ENCODE peak calls at places on chromosomes 5 and 9, in six cellular contexts. One of them, this sample, is unnamed.

GRCh38 chr9:4433379-4433778 is 56.9 kb upstream of the SLC1A1 start:
- DNase-seq in PC-9: no peak
- DNase-seq in astrocyte of the cerebellum: no peak
- DNase-seq in mesenchymal stem cell: no peak
- DNase-seq in spleen: no peak
- DNase-seq in HL-60: no peak
- DNase-seq in this sample: no peak

GRCh38 chr5:153699035-153699434 is 208.6 kb downstream of the GRIA1 start:
- DNase-seq in PC-9: no peak
- DNase-seq in HL-60: no peak
- DNase-seq in spleen: no peak
- DNase-seq in astrocyte of the cerebellum: no peak
- DNase-seq in mesenchymal stem cell: no peak
- DNase-seq in this sample: no peak

GRCh38 chr5:169567079-169567478 is 16.5 kb upstream of the SPDL1 start:
- DNase-seq in mesenchymal stem cell: no peak
- DNase-seq in spleen: no peak
- DNase-seq in PC-9: no peak
- DNase-seq in astrocyte of the cerebellum: no peak
- DNase-seq in HL-60: no peak
- DNase-seq in this sample: peak; percentile 27

GRCh38 chr5:311963-312362 is 9.6 kb upstream of the AHRR start:
- DNase-seq in spleen: no peak
- DNase-seq in HL-60: no peak
- DNase-seq in astrocyte of the cerebellum: no peak
- DNase-seq in PC-9: no peak
- DNase-seq in mesenchymal stem cell: no peak
- DNase-seq in this sample: no peak

GRCh38 chr9:131500377-131500776 is 2.3 kb upstream of the POMT1 start:
- DNase-seq in mesenchymal stem cell: no peak
- DNase-seq in astrocyte of the cerebellum: no peak
- DNase-seq in PC-9: no peak
- DNase-seq in HL-60: no peak
- DNase-seq in spleen: no peak
- DNase-seq in this sample: no peak

GRCh38 chr5:124651663-124652513 is 94.6 kb downstream of the ZNF608 start:
- DNase-seq in spleen: peak; percentile 92
- DNase-seq in mesenchymal stem cell: peak; percentile 89
- DNase-seq in HL-60: no peak
- DNase-seq in astrocyte of the cerebellum: no peak
- DNase-seq in PC-9: peak; percentile 38
- DNase-seq in this sample: peak; percentile 85

GRCh38 chr9:70110194-70111041 is 66.8 kb downstream of the MAMDC2 start:
- DNase-seq in astrocyte of the cerebellum: no peak
- DNase-seq in HL-60: no peak
- DNase-seq in PC-9: no peak
- DNase-seq in mesenchymal stem cell: peak; percentile 38
- DNase-seq in spleen: no peak
- DNase-seq in this sample: no peak

GRCh38 chr5:156759156-156759555 is 90.9 kb upstream of the PPP1R2B start:
- DNase-seq in HL-60: no peak
- DNase-seq in astrocyte of the cerebellum: no peak
- DNase-seq in PC-9: no peak
- DNase-seq in spleen: no peak
- DNase-seq in mesenchymal stem cell: no peak
- DNase-seq in this sample: no peak

GRCh38 chr5:175696139-175696854 is 38.4 kb downstream of the HRH2 start:
- DNase-seq in mesenchymal stem cell: peak; percentile 26
- DNase-seq in PC-9: no peak
- DNase-seq in astrocyte of the cerebellum: no peak
- DNase-seq in spleen: peak; percentile 94
- DNase-seq in HL-60: peak; percentile 98
- DNase-seq in this sample: peak; percentile 41

DNA sequence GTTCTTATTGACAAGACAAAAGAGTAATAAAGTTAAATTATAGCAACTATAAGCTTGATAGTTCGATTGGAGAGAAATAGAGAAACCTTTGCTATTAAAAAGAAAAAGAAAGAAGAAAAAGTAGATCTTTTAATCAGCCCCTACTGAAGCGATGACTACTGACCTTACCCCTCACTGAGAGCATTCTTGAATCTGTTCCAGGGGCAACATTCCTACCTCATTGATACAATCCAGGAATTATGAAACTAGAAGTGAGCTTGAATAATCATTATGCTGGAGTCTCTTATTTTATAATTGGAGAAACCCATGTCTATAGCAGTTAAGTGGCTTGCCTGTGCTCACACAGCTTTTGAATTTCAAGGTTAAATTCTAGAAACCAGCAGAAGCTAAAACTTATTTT is 547.8 kb upstream of the WWC1 start:
- DNase-seq in mesenchymal stem cell: peak; percentile 48
- DNase-seq in HL-60: no peak
- DNase-seq in PC-9: peak; percentile 81
- DNase-seq in astrocyte of the cerebellum: peak; percentile 91
- DNase-seq in spleen: no peak
- DNase-seq in this sample: peak; percentile 21
- H3K4me3 ChIP-seq in mesenchymal stem cell: no peak overlapping the region
- H3K4me3 ChIP-seq in HL-60: no peak overlapping the region
- H3K4me3 ChIP-seq in PC-9: no peak overlapping the region
- H3K4me3 ChIP-seq in astrocyte of the cerebellum: no peak overlapping the region
- H3K4me3 ChIP-seq in spleen: no peak overlapping the region
- H3K4me3 ChIP-seq in this sample: no peak overlapping the region

GRCh38 chr5:141615991-141616715 is 2.6 kb downstream of the DIAPH1 start:
- DNase-seq in astrocyte of the cerebellum: no peak
- DNase-seq in mesenchymal stem cell: no peak
- DNase-seq in PC-9: no peak
- DNase-seq in spleen: no peak
- DNase-seq in HL-60: no peak
- DNase-seq in this sample: no peak

GRCh38 chr5:141617682-141618029 is 1.1 kb downstream of the DIAPH1 start:
- DNase-seq in HL-60: no peak
- DNase-seq in astrocyte of the cerebellum: no peak
- DNase-seq in mesenchymal stem cell: peak; percentile 44
- DNase-seq in spleen: no peak
- DNase-seq in PC-9: peak; percentile 44
- DNase-seq in this sample: peak; percentile 12

GRCh38 chr5:141618030-141618803 is 583 bp downstream of the DIAPH1 start:
- DNase-seq in astrocyte of the cerebellum: no peak
- DNase-seq in spleen: peak; percentile 83
- DNase-seq in HL-60: no peak
- DNase-seq in PC-9: peak; percentile 83
- DNase-seq in mesenchymal stem cell: peak; percentile 49
- DNase-seq in this sample: peak; percentile 93

GRCh38 chr5:141618804-141619554 is at the start of gene DIAPH1:
- DNase-seq in spleen: peak; percentile 100
- DNase-seq in mesenchymal stem cell: peak; percentile 96
- DNase-seq in astrocyte of the cerebellum: peak; percentile 88
- DNase-seq in PC-9: peak; percentile 88
- DNase-seq in HL-60: peak; percentile 96
- DNase-seq in this sample: peak; percentile 99

DNA sequence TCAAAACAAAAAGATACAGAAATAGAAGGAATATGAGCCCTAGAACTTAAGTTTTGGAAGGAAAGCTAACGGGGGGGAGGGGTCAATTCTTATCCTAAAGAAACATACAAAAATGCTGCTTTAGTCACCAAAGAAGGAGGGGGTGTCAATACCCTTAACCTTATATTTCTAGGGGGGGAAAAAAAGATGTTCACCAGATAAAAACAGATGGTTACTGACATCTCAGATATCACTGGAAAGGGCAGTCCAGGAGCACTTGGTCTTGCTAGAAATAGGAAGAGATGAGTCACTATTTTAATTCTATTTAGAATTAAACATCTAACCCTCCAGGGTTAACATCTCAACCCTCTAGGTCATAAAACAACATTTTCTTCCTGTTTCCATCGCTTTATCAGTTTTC is 1.7 kb downstream of the DIAPH1 start:
- DNase-seq in mesenchymal stem cell: peak; percentile 22
- DNase-seq in astrocyte of the cerebellum: no peak
- DNase-seq in HL-60: no peak
- DNase-seq in PC-9: no peak
- DNase-seq in spleen: no peak
- DNase-seq in this sample: no peak
- H3K4me3 ChIP-seq in mesenchymal stem cell: peak overlapping the region; percentile 93
- H3K4me3 ChIP-seq in astrocyte of the cerebellum: peak overlapping the region; percentile 86
- H3K4me3 ChIP-seq in HL-60: peak overlapping the region; percentile 83
- H3K4me3 ChIP-seq in PC-9: peak overlapping the region; percentile 85
- H3K4me3 ChIP-seq in spleen: peak overlapping the region; percentile 92
- H3K4me3 ChIP-seq in this sample: no peak overlapping the region

GRCh38 chr9:87445646-87446045 is 52.0 kb upstream of the DAPK1 start:
- DNase-seq in spleen: no peak
- DNase-seq in PC-9: no peak
- DNase-seq in HL-60: no peak
- DNase-seq in mesenchymal stem cell: peak; percentile 40
- DNase-seq in astrocyte of the cerebellum: no peak
- DNase-seq in this sample: no peak
- H3K4me3 ChIP-seq in spleen: no peak overlapping the region
- H3K4me3 ChIP-seq in PC-9: no peak overlapping the region
- H3K4me3 ChIP-seq in HL-60: no peak overlapping the region
- H3K4me3 ChIP-seq in mesenchymal stem cell: no peak overlapping the region
- H3K4me3 ChIP-seq in astrocyte of the cerebellum: no peak overlapping the region
- H3K4me3 ChIP-seq in this sample: no peak overlapping the region

GRCh38 chr5:112795944-112796678 is 58.4 kb downstream of the APC start:
- DNase-seq in astrocyte of the cerebellum: no peak
- DNase-seq in mesenchymal stem cell: no peak
- DNase-seq in spleen: no peak
- DNase-seq in HL-60: no peak
- DNase-seq in PC-9: no peak
- DNase-seq in this sample: no peak
- H3K4me3 ChIP-seq in astrocyte of the cerebellum: no peak overlapping the region
- H3K4me3 ChIP-seq in mesenchymal stem cell: no peak overlapping the region
- H3K4me3 ChIP-seq in spleen: no peak overlapping the region
- H3K4me3 ChIP-seq in HL-60: no peak overlapping the region
- H3K4me3 ChIP-seq in PC-9: no peak overlapping the region
- H3K4me3 ChIP-seq in this sample: no peak overlapping the region

DNA sequence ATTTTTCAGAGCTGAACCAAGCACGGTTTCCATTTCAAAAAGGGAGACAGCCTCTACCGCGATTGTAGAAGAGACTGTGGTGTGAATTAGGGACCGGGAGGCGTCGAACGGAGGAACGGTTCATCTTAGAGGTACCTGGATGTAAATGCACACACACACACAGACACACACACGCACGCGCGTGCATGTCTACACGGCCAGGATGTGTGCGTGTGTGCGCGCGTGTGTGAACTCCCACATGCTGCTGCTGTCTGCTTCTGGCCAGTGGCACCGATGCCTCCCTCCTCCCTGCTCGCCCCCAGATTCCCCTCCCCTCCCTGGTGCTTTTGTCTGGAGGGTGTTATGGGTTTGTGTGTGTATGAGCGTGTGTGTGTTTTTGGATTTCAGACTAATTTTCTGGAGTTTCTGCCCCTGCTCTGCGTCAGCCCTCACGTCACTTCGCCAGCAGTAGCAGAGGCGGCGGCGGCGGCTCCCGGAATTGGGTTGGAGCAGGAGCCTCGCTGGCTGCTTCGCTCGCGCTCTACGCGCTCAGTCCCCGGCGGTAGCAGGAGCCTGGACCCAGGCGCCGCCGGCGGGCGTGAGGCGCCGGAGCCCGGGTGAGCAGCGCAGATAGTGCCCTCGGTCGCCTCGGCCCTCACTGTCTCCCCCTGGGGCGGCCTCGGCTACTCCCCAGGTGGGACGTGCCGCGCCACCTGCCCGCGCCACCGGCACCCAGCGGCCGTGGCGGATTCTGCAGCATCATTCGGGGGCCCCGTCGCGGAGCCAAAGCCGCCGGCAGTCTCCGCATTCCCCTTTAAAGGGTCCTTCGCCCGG is at the start of gene NTRK2:
- DNase-seq in PC-9: no peak
- DNase-seq in HL-60: no peak
- DNase-seq in spleen: peak; percentile 75
- DNase-seq in mesenchymal stem cell: peak; percentile 33
- DNase-seq in astrocyte of the cerebellum: no peak
- DNase-seq in this sample: peak; percentile 70
- H3K4me3 ChIP-seq in PC-9: no peak within 1 kb of the TSS
- H3K4me3 ChIP-seq in HL-60: peak within 1 kb of the TSS; percentile 29
- H3K4me3 ChIP-seq in spleen: peak within 1 kb of the TSS; percentile 38
- H3K4me3 ChIP-seq in mesenchymal stem cell: peak within 1 kb of the TSS; percentile 81
- H3K4me3 ChIP-seq in astrocyte of the cerebellum: peak within 1 kb of the TSS; percentile 42
- H3K4me3 ChIP-seq in this sample: peak within 1 kb of the TSS; percentile 44

GRCh38 chr5:38660194-38660668 is 103.8 kb upstream of the LIFR start:
- DNase-seq in HL-60: no peak
- DNase-seq in spleen: no peak
- DNase-seq in PC-9: peak; percentile 82
- DNase-seq in mesenchymal stem cell: no peak
- DNase-seq in astrocyte of the cerebellum: no peak
- DNase-seq in this sample: no peak
- H3K4me3 ChIP-seq in HL-60: no peak overlapping the region
- H3K4me3 ChIP-seq in spleen: no peak overlapping the region
- H3K4me3 ChIP-seq in PC-9: peak overlapping the region; percentile 57
- H3K4me3 ChIP-seq in mesenchymal stem cell: no peak overlapping the region
- H3K4me3 ChIP-seq in astrocyte of the cerebellum: no peak overlapping the region
- H3K4me3 ChIP-seq in this sample: no peak overlapping the region

DNA sequence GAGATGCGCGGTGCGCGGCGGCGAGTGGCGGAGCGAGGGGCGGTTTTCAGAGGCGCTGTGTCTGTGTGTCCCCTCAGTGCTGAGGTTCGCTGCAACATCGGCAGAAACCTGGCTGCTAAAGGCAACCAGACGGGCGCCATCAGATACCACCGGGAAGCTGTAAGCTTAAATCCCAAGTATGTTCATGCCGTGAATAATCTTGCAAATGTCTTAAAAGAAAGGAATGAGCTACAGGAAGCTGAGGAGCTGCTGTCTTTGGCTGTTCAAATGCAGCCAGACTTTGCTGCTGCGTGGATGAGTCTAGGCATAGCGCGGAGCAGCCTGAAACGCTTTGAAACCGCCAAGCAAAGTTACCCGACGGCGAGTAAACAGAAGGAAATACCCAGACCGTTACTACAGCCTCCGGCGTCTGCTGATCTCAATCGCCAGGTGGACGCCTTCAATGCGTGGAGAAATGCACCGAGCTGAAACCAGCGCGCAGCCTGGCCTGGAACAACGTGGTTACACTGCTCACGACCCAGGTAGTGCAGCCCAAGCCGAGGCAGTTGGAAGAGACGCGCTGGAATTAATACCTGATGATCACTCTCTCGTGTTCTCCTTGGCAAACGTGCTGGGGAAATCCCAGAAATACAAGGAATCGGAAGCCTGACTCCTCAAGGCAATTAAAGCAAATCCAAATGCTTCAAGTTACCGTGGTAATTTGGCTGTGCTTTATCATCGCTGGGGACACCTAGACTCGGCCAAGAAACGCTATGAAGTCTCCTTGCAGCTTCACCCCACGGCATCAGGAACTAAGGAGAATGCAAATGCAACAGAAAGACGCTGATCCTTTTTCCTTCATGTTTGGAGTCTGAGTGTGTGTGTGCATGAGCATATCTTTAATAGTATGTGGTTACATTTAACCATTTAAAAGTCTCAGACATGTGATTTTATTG is 15.9 kb downstream of the OR2V1 start:
- DNase-seq in astrocyte of the cerebellum: no peak
- DNase-seq in spleen: no peak
- DNase-seq in HL-60: no peak
- DNase-seq in mesenchymal stem cell: no peak
- DNase-seq in PC-9: no peak
- DNase-seq in this sample: peak; percentile 77
- H3K4me3 ChIP-seq in astrocyte of the cerebellum: no peak overlapping the region
- H3K4me3 ChIP-seq in spleen: no peak overlapping the region
- H3K4me3 ChIP-seq in HL-60: no peak overlapping the region
- H3K4me3 ChIP-seq in mesenchymal stem cell: peak overlapping the region; percentile 78
- H3K4me3 ChIP-seq in PC-9: no peak overlapping the region
- H3K4me3 ChIP-seq in this sample: no peak overlapping the region